ENCODE peak calls at places on chromosomes 7 and 10, in nine cellular contexts. One of them, this sample, is unnamed.

GRCh38 chr7:94276046-94276445 is 118.6 kb upstream of the COL1A2 start:
- DNase-seq in aorta: no peak
- DNase-seq in effector memory CD4-positive, alpha-beta T cell: no peak
- DNase-seq in NCI-H2081 treated with DMSO at 0.1 percent for 48 hours: no peak
- DNase-seq in hepatocyte: no peak
- DNase-seq in activated T-helper 1 cell treated with Interleukin-2 at 50 U/mL for 16 hours: no peak
- DNase-seq in DMS153: no peak
- DNase-seq in stimulated activated CD8-positive, alpha-beta memory T cell treated with anti-CD3 and anti-CD28 coated beads, Interleukin-4, amount 100 ng/mL, for 48 hours: no peak
- DNase-seq in cardiac muscle cell: peak; percentile 63
- DNase-seq in this sample: no peak

GRCh38 chr10:69222157-69223027 is 2.3 kb downstream of the HKDC1 start:
- DNase-seq in aorta: no peak
- DNase-seq in effector memory CD4-positive, alpha-beta T cell: peak; percentile 38
- DNase-seq in NCI-H2081 treated with DMSO at 0.1 percent for 48 hours: no peak
- DNase-seq in hepatocyte: peak; percentile 87
- DNase-seq in activated T-helper 1 cell treated with Interleukin-2 at 50 U/mL for 16 hours: peak; percentile 44
- DNase-seq in DMS153: peak; percentile 4
- DNase-seq in stimulated activated CD8-positive, alpha-beta memory T cell treated with anti-CD3 and anti-CD28 coated beads, Interleukin-4, amount 100 ng/mL, for 48 hours: peak; percentile 82
- DNase-seq in cardiac muscle cell: peak; percentile 58
- DNase-seq in this sample: peak; percentile 24

GRCh38 chr10:42782446-42783180 is at the start of gene BMS1:
- DNase-seq in aorta: peak; percentile 93
- DNase-seq in effector memory CD4-positive, alpha-beta T cell: peak; percentile 68
- DNase-seq in NCI-H2081 treated with DMSO at 0.1 percent for 48 hours: peak; percentile 35
- DNase-seq in hepatocyte: peak; percentile 94
- DNase-seq in activated T-helper 1 cell treated with Interleukin-2 at 50 U/mL for 16 hours: peak; percentile 77
- DNase-seq in DMS153: peak; percentile 82
- DNase-seq in stimulated activated CD8-positive, alpha-beta memory T cell treated with anti-CD3 and anti-CD28 coated beads, Interleukin-4, amount 100 ng/mL, for 48 hours: peak; percentile 91
- DNase-seq in cardiac muscle cell: peak; percentile 92
- DNase-seq in this sample: peak; percentile 59

GRCh38 chr10:43227911-43228782 is 38.7 kb downstream of the RASGEF1A start:
- DNase-seq in aorta: peak; percentile 24
- DNase-seq in effector memory CD4-positive, alpha-beta T cell: no peak
- DNase-seq in NCI-H2081 treated with DMSO at 0.1 percent for 48 hours: no peak
- DNase-seq in hepatocyte: no peak
- DNase-seq in activated T-helper 1 cell treated with Interleukin-2 at 50 U/mL for 16 hours: no peak
- DNase-seq in DMS153: no peak
- DNase-seq in stimulated activated CD8-positive, alpha-beta memory T cell treated with anti-CD3 and anti-CD28 coated beads, Interleukin-4, amount 100 ng/mL, for 48 hours: peak; percentile 24
- DNase-seq in cardiac muscle cell: no peak
- DNase-seq in this sample: peak; percentile 1

GRCh38 chr7:1854521-1855395 is 184.7 kb downstream of the ELFN1 start:
- DNase-seq in aorta: peak; percentile 37
- DNase-seq in effector memory CD4-positive, alpha-beta T cell: no peak
- DNase-seq in NCI-H2081 treated with DMSO at 0.1 percent for 48 hours: no peak
- DNase-seq in hepatocyte: no peak
- DNase-seq in activated T-helper 1 cell treated with Interleukin-2 at 50 U/mL for 16 hours: no peak
- DNase-seq in DMS153: no peak
- DNase-seq in stimulated activated CD8-positive, alpha-beta memory T cell treated with anti-CD3 and anti-CD28 coated beads, Interleukin-4, amount 100 ng/mL, for 48 hours: no peak
- DNase-seq in cardiac muscle cell: no peak
- DNase-seq in this sample: peak; percentile 5

GRCh38 chr10:122271076-122271475 is at the start of gene BTBD16:
- DNase-seq in aorta: no peak
- DNase-seq in effector memory CD4-positive, alpha-beta T cell: no peak
- DNase-seq in NCI-H2081 treated with DMSO at 0.1 percent for 48 hours: no peak
- DNase-seq in hepatocyte: no peak
- DNase-seq in activated T-helper 1 cell treated with Interleukin-2 at 50 U/mL for 16 hours: no peak
- DNase-seq in DMS153: no peak
- DNase-seq in stimulated activated CD8-positive, alpha-beta memory T cell treated with anti-CD3 and anti-CD28 coated beads, Interleukin-4, amount 100 ng/mL, for 48 hours: no peak
- DNase-seq in cardiac muscle cell: no peak
- DNase-seq in this sample: no peak

GRCh38 chr7:128153436-128153835 is 87.6 kb upstream of the LEP start:
- DNase-seq in aorta: no peak
- DNase-seq in effector memory CD4-positive, alpha-beta T cell: no peak
- DNase-seq in NCI-H2081 treated with DMSO at 0.1 percent for 48 hours: no peak
- DNase-seq in hepatocyte: no peak
- DNase-seq in activated T-helper 1 cell treated with Interleukin-2 at 50 U/mL for 16 hours: no peak
- DNase-seq in DMS153: no peak
- DNase-seq in stimulated activated CD8-positive, alpha-beta memory T cell treated with anti-CD3 and anti-CD28 coated beads, Interleukin-4, amount 100 ng/mL, for 48 hours: no peak
- DNase-seq in cardiac muscle cell: no peak
- DNase-seq in this sample: no peak

GRCh38 chr10:89946106-89946505 is 244.7 kb downstream of the KIF20B start:
- DNase-seq in aorta: no peak
- DNase-seq in effector memory CD4-positive, alpha-beta T cell: no peak
- DNase-seq in NCI-H2081 treated with DMSO at 0.1 percent for 48 hours: no peak
- DNase-seq in hepatocyte: no peak
- DNase-seq in activated T-helper 1 cell treated with Interleukin-2 at 50 U/mL for 16 hours: no peak
- DNase-seq in DMS153: no peak
- DNase-seq in stimulated activated CD8-positive, alpha-beta memory T cell treated with anti-CD3 and anti-CD28 coated beads, Interleukin-4, amount 100 ng/mL, for 48 hours: no peak
- DNase-seq in cardiac muscle cell: no peak
- DNase-seq in this sample: no peak

GRCh38 chr7:44292876-44293560 is 32.4 kb downstream of the CAMK2B start:
- DNase-seq in aorta: no peak
- DNase-seq in effector memory CD4-positive, alpha-beta T cell: no peak
- DNase-seq in NCI-H2081 treated with DMSO at 0.1 percent for 48 hours: no peak
- DNase-seq in hepatocyte: peak; percentile 2
- DNase-seq in activated T-helper 1 cell treated with Interleukin-2 at 50 U/mL for 16 hours: no peak
- DNase-seq in DMS153: no peak
- DNase-seq in stimulated activated CD8-positive, alpha-beta memory T cell treated with anti-CD3 and anti-CD28 coated beads, Interleukin-4, amount 100 ng/mL, for 48 hours: peak; percentile 12
- DNase-seq in cardiac muscle cell: no peak
- DNase-seq in this sample: no peak

GRCh38 chr10:76939862-76940495 is 697.6 kb downstream of the KCNMA1 start:
- DNase-seq in aorta: no peak
- DNase-seq in effector memory CD4-positive, alpha-beta T cell: no peak
- DNase-seq in NCI-H2081 treated with DMSO at 0.1 percent for 48 hours: peak; percentile 15
- DNase-seq in hepatocyte: no peak
- DNase-seq in activated T-helper 1 cell treated with Interleukin-2 at 50 U/mL for 16 hours: no peak
- DNase-seq in DMS153: peak; percentile 81
- DNase-seq in stimulated activated CD8-positive, alpha-beta memory T cell treated with anti-CD3 and anti-CD28 coated beads, Interleukin-4, amount 100 ng/mL, for 48 hours: no peak
- DNase-seq in cardiac muscle cell: peak; percentile 26
- DNase-seq in this sample: no peak

GRCh38 chr10:14186245-14186644 is 144.5 kb downstream of the FRMD4A start:
- DNase-seq in aorta: no peak
- DNase-seq in effector memory CD4-positive, alpha-beta T cell: no peak
- DNase-seq in NCI-H2081 treated with DMSO at 0.1 percent for 48 hours: no peak
- DNase-seq in hepatocyte: no peak
- DNase-seq in activated T-helper 1 cell treated with Interleukin-2 at 50 U/mL for 16 hours: no peak
- DNase-seq in DMS153: no peak
- DNase-seq in stimulated activated CD8-positive, alpha-beta memory T cell treated with anti-CD3 and anti-CD28 coated beads, Interleukin-4, amount 100 ng/mL, for 48 hours: no peak
- DNase-seq in cardiac muscle cell: no peak
- DNase-seq in this sample: no peak

GRCh38 chr10:100847440-100847839 is 65.3 kb upstream of the SLF2 start:
- DNase-seq in aorta: no peak
- DNase-seq in effector memory CD4-positive, alpha-beta T cell: no peak
- DNase-seq in NCI-H2081 treated with DMSO at 0.1 percent for 48 hours: no peak
- DNase-seq in hepatocyte: no peak
- DNase-seq in activated T-helper 1 cell treated with Interleukin-2 at 50 U/mL for 16 hours: no peak
- DNase-seq in DMS153: no peak
- DNase-seq in stimulated activated CD8-positive, alpha-beta memory T cell treated with anti-CD3 and anti-CD28 coated beads, Interleukin-4, amount 100 ng/mL, for 48 hours: peak; percentile 84
- DNase-seq in cardiac muscle cell: no peak
- DNase-seq in this sample: no peak

GRCh38 chr10:123266981-123267380 is 112.8 kb downstream of the BUB3 start:
- DNase-seq in aorta: no peak
- DNase-seq in effector memory CD4-positive, alpha-beta T cell: no peak
- DNase-seq in NCI-H2081 treated with DMSO at 0.1 percent for 48 hours: no peak
- DNase-seq in hepatocyte: no peak
- DNase-seq in activated T-helper 1 cell treated with Interleukin-2 at 50 U/mL for 16 hours: no peak
- DNase-seq in DMS153: no peak
- DNase-seq in stimulated activated CD8-positive, alpha-beta memory T cell treated with anti-CD3 and anti-CD28 coated beads, Interleukin-4, amount 100 ng/mL, for 48 hours: no peak
- DNase-seq in cardiac muscle cell: no peak
- DNase-seq in this sample: no peak

GRCh38 chr10:85105614-85106013 is 777.2 kb downstream of the CCSER2 start:
- DNase-seq in aorta: no peak
- DNase-seq in effector memory CD4-positive, alpha-beta T cell: no peak
- DNase-seq in NCI-H2081 treated with DMSO at 0.1 percent for 48 hours: no peak
- DNase-seq in hepatocyte: peak; percentile 23
- DNase-seq in activated T-helper 1 cell treated with Interleukin-2 at 50 U/mL for 16 hours: no peak
- DNase-seq in DMS153: no peak
- DNase-seq in stimulated activated CD8-positive, alpha-beta memory T cell treated with anti-CD3 and anti-CD28 coated beads, Interleukin-4, amount 100 ng/mL, for 48 hours: no peak
- DNase-seq in cardiac muscle cell: peak; percentile 25
- DNase-seq in this sample: no peak

GRCh38 chr10:23417254-23417653 is 21.6 kb upstream of the OTUD1 start:
- DNase-seq in aorta: no peak
- DNase-seq in effector memory CD4-positive, alpha-beta T cell: no peak
- DNase-seq in NCI-H2081 treated with DMSO at 0.1 percent for 48 hours: no peak
- DNase-seq in hepatocyte: no peak
- DNase-seq in activated T-helper 1 cell treated with Interleukin-2 at 50 U/mL for 16 hours: no peak
- DNase-seq in DMS153: no peak
- DNase-seq in stimulated activated CD8-positive, alpha-beta memory T cell treated with anti-CD3 and anti-CD28 coated beads, Interleukin-4, amount 100 ng/mL, for 48 hours: no peak
- DNase-seq in cardiac muscle cell: no peak
- DNase-seq in this sample: no peak

GRCh38 chr10:35409094-35409582 is 72.8 kb downstream of the CCNY start:
- DNase-seq in aorta: peak; percentile 58
- DNase-seq in effector memory CD4-positive, alpha-beta T cell: no peak
- DNase-seq in NCI-H2081 treated with DMSO at 0.1 percent for 48 hours: no peak
- DNase-seq in hepatocyte: no peak
- DNase-seq in activated T-helper 1 cell treated with Interleukin-2 at 50 U/mL for 16 hours: no peak
- DNase-seq in DMS153: no peak
- DNase-seq in stimulated activated CD8-positive, alpha-beta memory T cell treated with anti-CD3 and anti-CD28 coated beads, Interleukin-4, amount 100 ng/mL, for 48 hours: peak; percentile 34
- DNase-seq in cardiac muscle cell: no peak
- DNase-seq in this sample: no peak

GRCh38 chr7:75928600-75928939 is 13.6 kb downstream of the POR start:
- DNase-seq in aorta: no peak
- DNase-seq in effector memory CD4-positive, alpha-beta T cell: no peak
- DNase-seq in NCI-H2081 treated with DMSO at 0.1 percent for 48 hours: no peak
- DNase-seq in hepatocyte: no peak
- DNase-seq in activated T-helper 1 cell treated with Interleukin-2 at 50 U/mL for 16 hours: no peak
- DNase-seq in DMS153: no peak
- DNase-seq in stimulated activated CD8-positive, alpha-beta memory T cell treated with anti-CD3 and anti-CD28 coated beads, Interleukin-4, amount 100 ng/mL, for 48 hours: no peak
- DNase-seq in cardiac muscle cell: no peak
- DNase-seq in this sample: no peak

GRCh38 chr7:117283371-117283770 is 39.5 kb downstream of the WNT2 start:
- DNase-seq in aorta: no peak
- DNase-seq in effector memory CD4-positive, alpha-beta T cell: no peak
- DNase-seq in NCI-H2081 treated with DMSO at 0.1 percent for 48 hours: no peak
- DNase-seq in hepatocyte: no peak
- DNase-seq in activated T-helper 1 cell treated with Interleukin-2 at 50 U/mL for 16 hours: no peak
- DNase-seq in DMS153: no peak
- DNase-seq in stimulated activated CD8-positive, alpha-beta memory T cell treated with anti-CD3 and anti-CD28 coated beads, Interleukin-4, amount 100 ng/mL, for 48 hours: no peak
- DNase-seq in cardiac muscle cell: no peak
- DNase-seq in this sample: no peak

GRCh38 chr10:51743146-51743545 is 43.8 kb upstream of the CSTF2T start:
- DNase-seq in aorta: no peak
- DNase-seq in effector memory CD4-positive, alpha-beta T cell: no peak
- DNase-seq in NCI-H2081 treated with DMSO at 0.1 percent for 48 hours: no peak
- DNase-seq in hepatocyte: no peak
- DNase-seq in activated T-helper 1 cell treated with Interleukin-2 at 50 U/mL for 16 hours: no peak
- DNase-seq in DMS153: no peak
- DNase-seq in stimulated activated CD8-positive, alpha-beta memory T cell treated with anti-CD3 and anti-CD28 coated beads, Interleukin-4, amount 100 ng/mL, for 48 hours: no peak
- DNase-seq in cardiac muscle cell: no peak
- DNase-seq in this sample: no peak

GRCh38 chr7:43843276-43843675 is 26.0 kb downstream of the MRPS24 start:
- DNase-seq in aorta: no peak
- DNase-seq in effector memory CD4-positive, alpha-beta T cell: no peak
- DNase-seq in NCI-H2081 treated with DMSO at 0.1 percent for 48 hours: no peak
- DNase-seq in hepatocyte: no peak
- DNase-seq in activated T-helper 1 cell treated with Interleukin-2 at 50 U/mL for 16 hours: no peak
- DNase-seq in DMS153: no peak
- DNase-seq in stimulated activated CD8-positive, alpha-beta memory T cell treated with anti-CD3 and anti-CD28 coated beads, Interleukin-4, amount 100 ng/mL, for 48 hours: no peak
- DNase-seq in cardiac muscle cell: no peak
- DNase-seq in this sample: no peak